ENCODE peak calls at places on chromosome 13, in ten cellular contexts. E is D721Med; G is CD4-positive, alpha-beta T cell; L is left ventricle myocardium superior; T is foreskin fibroblast; Z is HuH-7.5; V is naive B cell; O is activated T-cell treated with anti-CD3 and anti-CD28 coated beads for 1 hour; W is head of caudate nucleus; D is germinal center. S is an unnamed sample.

GRCh38 chr13:64332048-64332447 is 2898.1 kb downstream of the PCDH9 start:
- DNase-seq in E (no peak), G (no peak), L (no peak), T (no peak), Z (no peak), V (no peak), O (no peak), W (no peak), D (no peak), S (peak)

GRCh38 chr13:32829269-32829668 is 187.0 kb upstream of the KL start:
- DNase-seq in E (no peak), G (no peak), L (no peak), T (no peak), Z (no peak), V (no peak), O (no peak), W (no peak), D (no peak), S (no peak)

GRCh38 chr13:110126391-110126961 is 180.5 kb downstream of the COL4A1 start:
- DNase-seq in E (no peak), G (no peak), L (peak), T (peak), Z (no peak), V (no peak), O (no peak), W (peak), D (no peak), S (peak)

GRCh38 chr13:84430441-84430840 is 548.2 kb upstream of the SLITRK1 start:
- DNase-seq in E (no peak), G (no peak), L (no peak), T (peak), Z (no peak), V (no peak), O (no peak), W (no peak), D (no peak), S (peak)

GRCh38 chr13:75418186-75418843 is 63.7 kb downstream of the TBC1D4 start:
- DNase-seq in E (no peak), G (no peak), L (no peak), T (no peak), Z (no peak), V (no peak), O (no peak), W (no peak), D (no peak), S (no peak)

GRCh38 chr13:72884111-72884510 is 102.2 kb downstream of the PIBF1 start:
- DNase-seq in E (no peak), G (no peak), L (no peak), T (no peak), Z (no peak), V (no peak), O (no peak), W (no peak), D (no peak), S (no peak)

GRCh38 chr13:47875206-47875605 is 125.9 kb downstream of the SUCLA2 start:
- DNase-seq in E (no peak), G (no peak), L (no peak), T (no peak), Z (no peak), V (no peak), O (no peak), W (no peak), D (no peak), S (no peak)

GRCh38 chr13:107234315-107234714 is 666.4 kb upstream of the ARGLU1 start:
- DNase-seq in E (no peak), G (no peak), L (no peak), T (no peak), Z (no peak), V (no peak), O (no peak), W (no peak), D (no peak), S (no peak)

GRCh38 chr13:87656311-87656710 is 14.9 kb upstream of the SLITRK5 start:
- DNase-seq in E (no peak), G (no peak), L (no peak), T (no peak), Z (no peak), V (no peak), O (no peak), W (no peak), D (no peak), S (peak)

GRCh38 chr13:27666951-27667350 is 45.3 kb downstream of the POLR1D start:
- DNase-seq in E (no peak), G (no peak), L (no peak), T (no peak), Z (no peak), V (no peak), O (no peak), W (peak), D (no peak), S (no peak)

GRCh38 chr13:79398169-79398568 is 7.9 kb downstream of the RBM26 start:
- DNase-seq in E (no peak), G (no peak), L (no peak), T (no peak), Z (no peak), V (no peak), O (no peak), W (no peak), D (no peak), S (no peak)

GRCh38 chr13:48489003-48489402 is 43.9 kb downstream of the RCBTB2 start:
- DNase-seq in E (no peak), G (no peak), L (no peak), T (no peak), Z (no peak), V (peak), O (no peak), W (no peak), D (peak), S (no peak)

GRCh38 chr13:36344886-36345437 is 1.2 kb downstream of the SPART start:
- DNase-seq in E (no peak), G (no peak), L (no peak), T (no peak), Z (no peak), V (peak), O (peak), W (no peak), D (no peak), S (no peak)

GRCh38 chr13:38216181-38216580 is 133.5 kb upstream of the UFM1 start:
- DNase-seq in E (no peak), G (no peak), L (no peak), T (no peak), Z (no peak), V (no peak), O (no peak), W (no peak), D (no peak), S (no peak)

GRCh38 chr13:38821753-38822551 is 135.1 kb downstream of the FREM2 start:
- DNase-seq in E (no peak), G (no peak), L (no peak), T (no peak), Z (no peak), V (no peak), O (no peak), W (peak), D (no peak), S (peak)

GRCh38 chr13:72920097-72920496 is 138.2 kb downstream of the PIBF1 start:
- DNase-seq in E (no peak), G (no peak), L (peak), T (no peak), Z (no peak), V (no peak), O (no peak), W (no peak), D (no peak), S (no peak)

GRCh38 chr13:24281188-24282008 is 28.0 kb upstream of the C1QTNF9 start:
- DNase-seq in E (no peak), G (no peak), L (no peak), T (no peak), Z (no peak), V (no peak), O (no peak), W (no peak), D (no peak), S (peak)

GRCh38 chr13:51995677-51996551 is 15.3 kb downstream of the ATP7B start:
- DNase-seq in E (no peak), G (no peak), L (peak), T (no peak), Z (no peak), V (no peak), O (no peak), W (no peak), D (no peak), S (no peak)

GRCh38 chr13:59166174-59166573 is 997.6 kb downstream of the DIAPH3 start:
- DNase-seq in E (no peak), G (no peak), L (no peak), T (no peak), Z (no peak), V (no peak), O (no peak), W (no peak), D (no peak), S (no peak)

GRCh38 chr13:48562296-48563066 is 29.6 kb upstream of the RCBTB2 start:
- DNase-seq in E (no peak), G (peak), L (no peak), T (no peak), Z (no peak), V (peak), O (peak), W (no peak), D (peak), S (no peak)

GRCh38 chr13:98446234-98446621 is 130.7 kb downstream of the STK24 start:
- DNase-seq in E (no peak), G (no peak), L (no peak), T (no peak), Z (no peak), V (no peak), O (no peak), W (no peak), D (no peak), S (no peak)

GRCh38 chr13:91767681-91768080 is 369.3 kb downstream of the GPC5 start:
- DNase-seq in E (no peak), G (no peak), L (no peak), T (no peak), Z (no peak), V (no peak), O (no peak), W (no peak), D (no peak), S (no peak)

GRCh38 chr13:42653694-42654093 is 79.7 kb downstream of the TNFSF11 start:
- DNase-seq in E (no peak), G (no peak), L (no peak), T (no peak), Z (no peak), V (no peak), O (no peak), W (no peak), D (peak), S (no peak)

GRCh38 chr13:84563611-84564010 is 681.3 kb upstream of the SLITRK1 start:
- DNase-seq in E (no peak), G (no peak), L (no peak), T (no peak), Z (no peak), V (no peak), O (no peak), W (no peak), D (no peak), S (peak)

GRCh38 chr13:27053902-27054595 is 117.6 kb downstream of the USP12 start:
- DNase-seq in E (no peak), G (no peak), L (no peak), T (peak), Z (no peak), V (no peak), O (no peak), W (no peak), D (no peak), S (no peak)

GRCh38 chr13:76148926-76149325 is 512.8 kb downstream of the LMO7 start:
- DNase-seq in E (no peak), G (no peak), L (no peak), T (peak), Z (no peak), V (no peak), O (no peak), W (no peak), D (no peak), S (no peak)

GRCh38 chr13:113904411-113904810 is 40.5 kb upstream of the GAS6 start:
- DNase-seq in E (no peak), G (no peak), L (peak), T (peak), Z (no peak), V (no peak), O (no peak), W (peak), D (no peak), S (peak)

GRCh38 chr13:83845121-83845520 is 37.2 kb downstream of the SLITRK1 start:
- DNase-seq in E (no peak), G (no peak), L (no peak), T (no peak), Z (no peak), V (no peak), O (no peak), W (no peak), D (no peak), S (no peak)

GRCh38 chr13:83215627-83216026 is 666.6 kb downstream of the SLITRK1 start:
- DNase-seq in E (no peak), G (no peak), L (no peak), T (peak), Z (no peak), V (no peak), O (no peak), W (no peak), D (no peak), S (no peak)

GRCh38 chr13:113566227-113566561 is 18.4 kb upstream of the TFDP1 start:
- DNase-seq in E (no peak), G (no peak), L (no peak), T (no peak), Z (no peak), V (no peak), O (no peak), W (no peak), D (no peak), S (no peak)

GRCh38 chr13:72304121-72304745 is 423.2 kb downstream of the MZT1 start:
- DNase-seq in E (no peak), G (no peak), L (no peak), T (no peak), Z (no peak), V (no peak), O (no peak), W (no peak), D (no peak), S (no peak)

GRCh38 chr13:77832339-77833100 is 86.1 kb downstream of the EDNRB start:
- DNase-seq in E (no peak), G (no peak), L (no peak), T (no peak), Z (no peak), V (no peak), O (no peak), W (no peak), D (no peak), S (no peak)

GRCh38 chr13:72342364-72342763 is 385.1 kb downstream of the MZT1 start:
- DNase-seq in E (no peak), G (no peak), L (no peak), T (no peak), Z (no peak), V (no peak), O (no peak), W (no peak), D (no peak), S (no peak)

GRCh38 chr13:110418944-110419343 is 111.9 kb downstream of the COL4A2 start:
- DNase-seq in E (no peak), G (no peak), L (no peak), T (no peak), Z (no peak), V (no peak), O (no peak), W (no peak), D (no peak), S (no peak)

GRCh38 chr13:63291701-63292100 is 1876.1 kb upstream of the PCDH20 start:
- DNase-seq in E (no peak), G (no peak), L (no peak), T (no peak), Z (no peak), V (no peak), O (no peak), W (no peak), D (no peak), S (no peak)

GRCh38 chr13:106182404-106182803 is 353.1 kb downstream of the EFNB2 start:
- DNase-seq in E (no peak), G (no peak), L (no peak), T (peak), Z (no peak), V (no peak), O (no peak), W (no peak), D (no peak), S (no peak)

GRCh38 chr13:20402881-20403280 is 122.8 kb downstream of the CRYL1 start:
- DNase-seq in E (no peak), G (no peak), L (no peak), T (no peak), Z (no peak), V (no peak), O (no peak), W (no peak), D (no peak), S (no peak)